ENCODE peak calls at places on chromosome 1, in ten cellular contexts. Y is ecto neural progenitor cell, Z is anterior cingulate cortex, E is GM04503, W is non-pigmented ciliary epithelial cell, K is glutamatergic neuron, M is activated T-cell treated with anti-CD3 and anti-CD28 coated beads for 1 hour, V is EH, D is HFF-Myc, U is fibroblast of gingiva. L is an unnamed sample.
A peak's percentile ranks its signal among the peaks of the same experiment; 100 is the strongest.

GRCh38 chr1:21497466-21498061 is 11.7 kb upstream of the ALPL start:
- DNase-seq in D (no peak), Z (no peak), U (no peak), E (no peak), W (no peak), Y (no peak), V (no peak), K (no peak), M (no peak), L (no peak)

GRCh38 chr1:172417552-172417951 is 2.9 kb upstream of the C1orf105 start:
- DNase-seq in Z (no peak), K (no peak), D (no peak), W (no peak), U (no peak), V (no peak), Y (no peak), M (no peak), E (no peak), L (no peak)

GRCh38 chr1:151988405-151988851 is 5.2 kb downstream of the S100A10 start:
- DNase-seq in V (peak; percentile 94), W (peak; percentile 71), E (peak; percentile 92), K (no peak), Z (no peak), U (peak; percentile 40), M (no peak), Y (no peak), D (peak; percentile 89), L (no peak)

GRCh38 chr1:16474166-16474800 is 33.8 kb downstream of the NECAP2 start:
- DNase-seq in M (no peak), V (no peak), E (no peak), K (no peak), U (no peak), Z (no peak), Y (no peak), W (no peak), D (no peak), L (no peak)

GRCh38 chr1:8567146-8567545 is 249.2 kb downstream of the SLC45A1 start:
- DNase-seq in K (no peak), U (peak; percentile 5), M (no peak), D (no peak), Y (no peak), W (no peak), E (no peak), Z (no peak), V (no peak), L (no peak)

GRCh38 chr1:113074237-113074636 is 1.2 kb downstream of the LRIG2 start:
- DNase-seq in W (no peak), K (no peak), D (no peak), M (no peak), E (no peak), U (no peak), Z (no peak), V (peak; percentile 26), Y (no peak), L (no peak)

GRCh38 chr1:53073287-53073686 is 11.3 kb downstream of the PODN start:
- DNase-seq in Y (no peak), U (no peak), E (no peak), M (no peak), D (no peak), K (no peak), V (no peak), W (no peak), Z (no peak), L (no peak)

GRCh38 chr1:59487335-59488031 is 190.6 kb downstream of the FGGY start:
- DNase-seq in Z (no peak), Y (no peak), E (no peak), M (no peak), W (no peak), V (peak; percentile 63), U (no peak), D (no peak), K (no peak), L (no peak)

GRCh38 chr1:60740154-60740553 is 342.2 kb upstream of the NFIA start:
- DNase-seq in Y (no peak), W (no peak), Z (no peak), M (no peak), D (no peak), E (no peak), K (no peak), U (no peak), V (no peak), L (no peak)

GRCh38 chr1:202286622-202287097 is 55.1 kb downstream of the UBE2T start:
- DNase-seq in D (peak; percentile 44), M (no peak), Z (no peak), Y (no peak), V (peak; percentile 92), E (peak; percentile 59), W (no peak), U (peak; percentile 69), K (no peak), L (no peak)

GRCh38 chr1:26608895-26609294 is 79.3 kb downstream of the RPS6KA1 start:
- DNase-seq in V (peak; percentile 31), D (no peak), W (no peak), U (peak; percentile 10), E (no peak), Z (no peak), Y (no peak), K (no peak), M (no peak), L (no peak)

GRCh38 chr1:14743368-14743767 is 144.9 kb downstream of the KAZN start:
- DNase-seq in Y (no peak), M (no peak), E (no peak), D (no peak), U (no peak), Z (no peak), K (no peak), V (no peak), W (no peak), L (no peak)

GRCh38 chr1:87334351-87335174 is 5.9 kb downstream of the LMO4 start:
- DNase-seq in D (no peak), W (no peak), M (no peak), E (no peak), V (peak; percentile 64), K (peak; percentile 50), Z (peak; percentile 21), Y (peak; percentile 66), U (peak; percentile 30), L (no peak)

GRCh38 chr1:156423422-156424352 is 54.7 kb downstream of the RHBG start:
- DNase-seq in W (no peak), Z (no peak), E (no peak), U (no peak), D (no peak), Y (no peak), K (no peak), M (no peak), V (no peak), L (no peak)

GRCh38 chr1:4605158-4605557 is 49.3 kb upstream of the AJAP1 start:
- DNase-seq in Y (no peak), E (no peak), Z (no peak), D (no peak), M (no peak), W (no peak), U (no peak), K (no peak), V (no peak), L (no peak)

GRCh38 chr1:200918006-200918405 is 23.3 kb downstream of the INAVA start:
- DNase-seq in Z (no peak), D (no peak), E (no peak), V (peak; percentile 32), U (no peak), W (no peak), Y (no peak), K (no peak), M (no peak), L (no peak)

GRCh38 chr1:236851871-236852270 is 56.8 kb downstream of the MTR start:
- DNase-seq in W (no peak), E (no peak), V (peak; percentile 74), M (no peak), Y (no peak), Z (no peak), K (no peak), U (no peak), D (no peak), L (no peak)

GRCh38 chr1:200483491-200484143 is 73.8 kb upstream of the ZNF281 start:
- DNase-seq in M (no peak), W (peak; percentile 97), V (peak; percentile 97), Y (no peak), K (no peak), U (peak; percentile 75), Z (no peak), D (peak; percentile 87), E (peak; percentile 84), L (peak; percentile 95)

GRCh38 chr1:23483327-23484252 is at the start of gene ASAP3:
- DNase-seq in V (peak; percentile 68), W (no peak), K (peak; percentile 33), E (no peak), M (no peak), U (peak; percentile 25), D (no peak), Y (peak; percentile 57), Z (peak; percentile 13), L (no peak)

GRCh38 chr1:1287288-1288110 is 7.3 kb downstream of the SCNN1D start:
- DNase-seq in M (no peak), Z (no peak), W (no peak), K (peak; percentile 31), V (no peak), D (no peak), Y (no peak), E (no peak), U (no peak), L (no peak)

GRCh38 chr1:167109125-167109524 is 15.2 kb downstream of the STYXL2 start:
- DNase-seq in U (no peak), W (no peak), Y (no peak), E (no peak), V (no peak), D (no peak), M (no peak), K (no peak), Z (no peak), L (no peak)

GRCh38 chr1:226268421-226269124 is 40.4 kb downstream of the LIN9 start:
- DNase-seq in U (peak; percentile 40), Y (no peak), Z (no peak), V (peak; percentile 77), D (no peak), E (peak; percentile 49), W (peak; percentile 18), K (no peak), M (no peak), L (no peak)

GRCh38 chr1:244834596-244835275 is 722 bp upstream of the COX20 start:
- DNase-seq in M (peak; percentile 73), Y (peak; percentile 95), U (peak; percentile 93), Z (peak; percentile 91), E (peak; percentile 58), W (peak; percentile 72), V (peak; percentile 96), D (peak; percentile 84), K (peak; percentile 91), L (peak; percentile 56)

L was measured in glomerular endothelial cell.